ENCODE peak calls at places on chromosomes 6 and 20, in four cellular contexts. N is astrocyte of the spinal cord, F is ACHN, C is cardiac fibroblast. P is an unnamed sample.

GRCh38 chr20:34065260-34065659 is 46.8 kb downstream of the EIF2S2 start:
- DNase-seq in N (peak), F (no peak), C (peak), P (no peak)

GRCh38 chr6:30066577-30067459 is at the start of gene PPP1R11:
- DNase-seq in N (peak), F (peak), C (peak), P (peak)

GRCh38 chr20:44909872-44910689 is at the start of gene PABPC1L:
- DNase-seq in N (peak), F (peak), C (peak), P (peak)

GRCh38 chr20:35942243-35942642 is 12.1 kb downstream of the SCAND1 start:
- DNase-seq in N (no peak), F (no peak), C (no peak), P (peak)

GRCh38 chr6:160253714-160254113 is 4.9 kb downstream of the SLC22A2 start:
- DNase-seq in N (no peak), F (no peak), C (no peak), P (no peak)

GRCh38 chr20:33709398-33709797 is 10.7 kb downstream of the PXMP4 start:
- DNase-seq in N (no peak), F (no peak), C (no peak), P (no peak)

GRCh38 chr6:99165838-99166237 is 183.6 kb downstream of the FAXC start:
- DNase-seq in N (no peak), F (no peak), C (no peak), P (no peak)

GRCh38 chr6:169097336-169098052 is 156.2 kb downstream of the THBS2 start:
- DNase-seq in N (peak), F (peak), C (peak), P (no peak)

GRCh38 chr6:42407379-42407778 is 44.3 kb downstream of the TRERF1 start:
- DNase-seq in N (peak), F (no peak), C (peak), P (no peak)

GRCh38 chr6:41053056-41053455 is at the start of gene APOBEC2:
- DNase-seq in N (no peak), F (no peak), C (no peak), P (no peak)

GRCh38 chr20:62638680-62639406 is 3.5 kb upstream of the SLCO4A1 start:
- DNase-seq in N (no peak), F (no peak), C (no peak), P (no peak)

GRCh38 chr6:134422426-134423231 is 104.7 kb upstream of the SGK1 start:
- DNase-seq in N (peak), F (peak), C (peak), P (no peak)

GRCh38 chr6:73801652-73802268 is 105.8 kb downstream of the CD109 start:
- DNase-seq in N (no peak), F (no peak), C (no peak), P (no peak)

GRCh38 chr20:4810446-4811019 is 88.8 kb downstream of the PRND start:
- DNase-seq in N (no peak), F (no peak), C (no peak), P (no peak)

GRCh38 chr6:56242343-56242742 is 5.0 kb downstream of the COL21A1 start:
- DNase-seq in N (peak), F (no peak), C (peak), P (no peak)

GRCh38 chr20:58001381-58001780 is 227.1 kb downstream of the ANKRD60 start:
- DNase-seq in N (no peak), F (no peak), C (no peak), P (no peak)

GRCh38 chr6:145669627-145670034 is 65.7 kb downstream of the EPM2A start:
- DNase-seq in N (peak), F (peak), C (peak), P (no peak)

GRCh38 chr20:24963672-24964517 is 14.8 kb downstream of the CST7 start:
- DNase-seq in N (no peak), F (no peak), C (no peak), P (no peak)

GRCh38 chr6:134678436-134678889 is 271.4 kb downstream of the ALDH8A1 start:
- DNase-seq in N (peak), F (no peak), C (peak), P (no peak)

GRCh38 chr6:107102414-107102805 is 12.9 kb downstream of the BEND3 start:
- DNase-seq in N (no peak), F (no peak), C (no peak), P (no peak)

GRCh38 chr6:89610149-89610642 is 28.4 kb downstream of the LYRM2 start:
- DNase-seq in N (peak), F (peak), C (peak), P (peak)

GRCh38 chr20:52230406-52230805 is 38.8 kb upstream of the ZFP64 start:
- DNase-seq in N (peak), F (no peak), C (peak), P (peak)

GRCh38 chr6:87116922-87117321 is 22.0 kb upstream of the CGA start:
- DNase-seq in N (no peak), F (no peak), C (no peak), P (peak)

GRCh38 chr6:10099086-10099499 is 315.8 kb downstream of the TFAP2A start:
- DNase-seq in N (no peak), F (no peak), C (no peak), P (peak)

GRCh38 chr6:43951063-43951755 is 176.0 kb downstream of the MRPL14 start:
- DNase-seq in N (no peak), F (peak), C (peak), P (peak)

GRCh38 chr20:45779011-45779915 is 12.4 kb downstream of the WFDC3 start:
- DNase-seq in N (peak), F (peak), C (peak), P (no peak)

GRCh38 chr20:25389858-25390537 is 637 bp downstream of the ABHD12 start:
- DNase-seq in N (no peak), F (peak), C (no peak), P (peak)

GRCh38 chr20:53013847-53014246 is 41.7 kb downstream of the TSHZ2 start:
- DNase-seq in N (no peak), F (no peak), C (no peak), P (no peak)

GRCh38 chr20:10673176-10673830 is 496 bp downstream of the JAG1 start:
- DNase-seq in N (no peak), F (peak), C (no peak), P (peak)

GRCh38 chr6:168873266-168873665 is 380.4 kb downstream of the THBS2 start:
- DNase-seq in N (no peak), F (no peak), C (no peak), P (no peak)

GRCh38 chr6:101722991-101723579 is 329.6 kb downstream of the GRIK2 start:
- DNase-seq in N (peak), F (no peak), C (peak), P (no peak)

GRCh38 chr6:14665827-14666724 is 548.5 kb downstream of the CD83 start:
- DNase-seq in N (peak), F (no peak), C (peak), P (peak)

P was measured in NB4.